ENCODE peak calls at places on chromosomes 6 and 20, in nine cellular contexts. V, Y, R, I, W, D, P, M and O are unnamed samples. For H3K9me3, the result is how much of the 10 kb centered on the place peaks cover.

GRCh38 chr6:166596741-166597507 is 10.4 kb upstream of the RAMACL start:
- DNase-seq in I (no peak), W (no peak), R (no peak), V (no peak), M (no peak), D (no peak), P (no peak), Y (no peak), O (no peak)

GRCh38 chr20:558117-558516 is 14.5 kb upstream of the CSNK2A1 start:
- DNase-seq in R (no peak), W (no peak), V (no peak), M (no peak), D (no peak), Y (no peak), I (no peak), P (no peak), O (no peak)

GRCh38 chr6:67121115-67121514 is 1414.1 kb upstream of the EYS start:
- DNase-seq in M (no peak), P (no peak), W (no peak), Y (no peak), I (no peak), D (no peak), V (no peak), R (no peak), O (no peak)

GRCh38 chr6:117264487-117265424 is 602 bp upstream of the VGLL2 start:
- DNase-seq in P (no peak), W (no peak), V (no peak), Y (no peak), I (peak), M (no peak), R (no peak), D (no peak), O (no peak)

GRCh38 chr20:37534401-37535157 is 6.9 kb upstream of the BLCAP start:
- DNase-seq in M (no peak), R (peak), W (peak), D (no peak), V (peak), P (peak), I (peak), Y (peak), O (peak)

GRCh38 chr6:44453146-44453545 is 65.6 kb downstream of the CDC5L start:
- DNase-seq in D (no peak), M (no peak), P (no peak), R (no peak), Y (no peak), W (peak), I (no peak), V (no peak), O (no peak)

GRCh38 chr20:47654370-47654769 is 130.9 kb downstream of the SULF2 start:
- DNase-seq in V (no peak), R (no peak), I (no peak), M (no peak), W (no peak), P (no peak), D (no peak), Y (no peak), O (no peak)

GRCh38 chr20:5710551-5710950 is 39.6 kb upstream of the SHLD1 start:
- DNase-seq in P (no peak), D (no peak), R (no peak), W (no peak), Y (no peak), M (no peak), I (no peak), V (no peak), O (no peak)

GRCh38 chr6:109867009-109867969 is 110.8 kb upstream of the GPR6 start:
- DNase-seq in R (no peak), M (no peak), Y (no peak), W (peak), P (peak), I (no peak), D (no peak), V (no peak), O (no peak)

GRCh38 chr6:137878810-137879285 is 11.8 kb downstream of the TNFAIP3 start:
- DNase-seq in Y (no peak), M (peak), P (no peak), D (no peak), W (no peak), R (no peak), I (no peak), V (no peak), O (peak)

GRCh38 chr20:31569163-31570020 is 35.7 kb upstream of the ID1 start:
- DNase-seq in Y (peak), P (peak), M (peak), V (peak), I (peak), W (peak), D (peak), R (peak), O (peak)

GRCh38 chr20:46406986-46407670 is 713 bp upstream of the ELMO2 start:
- DNase-seq in I (peak), R (peak), M (peak), V (no peak), P (peak), W (peak), D (peak), Y (peak), O (peak)

GRCh38 chr6:44805239-44805849 is 417.8 kb downstream of the CDC5L start:
- DNase-seq in Y (no peak), P (no peak), M (no peak), W (peak), V (no peak), R (no peak), I (peak), D (no peak), O (no peak)

GRCh38 chr6:53662457-53662856 is 3.1 kb downstream of the KLHL31 start:
- DNase-seq in R (no peak), Y (no peak), D (no peak), M (no peak), I (no peak), W (no peak), P (no peak), V (no peak), O (no peak)

GRCh38 chr6:74459260-74459659 is 746.6 kb downstream of the COL12A1 start:
- DNase-seq in I (no peak), W (peak), P (no peak), V (no peak), Y (no peak), D (no peak), R (peak), M (no peak), O (no peak)

GRCh38 chr20:34536798-34537394 is 20.7 kb downstream of the DYNLRB1 start:
- DNase-seq in V (peak), P (peak), Y (peak), M (no peak), W (no peak), I (no peak), D (no peak), R (peak), O (peak)

GRCh38 chr6:3176562-3177355 is 19.4 kb upstream of the TUBB2A start:
- DNase-seq in M (no peak), I (peak), Y (peak), R (peak), V (no peak), W (peak), P (no peak), D (no peak), O (no peak)

GRCh38 chr20:49320460-49320859 is 42.6 kb upstream of the ZNFX1 start:
- DNase-seq in Y (no peak), R (peak), P (no peak), I (peak), V (peak), W (peak), D (no peak), M (no peak), O (no peak)

GRCh38 chr6:33589723-33590530 is 9.9 kb upstream of the BAK1 start:
- DNase-seq in V (no peak), R (peak), D (no peak), Y (peak), P (peak), M (no peak), W (peak), I (peak), O (peak)

GRCh38 chr6:170114956-170115855 is 175.7 kb downstream of the DLL1 start:
- DNase-seq in M (no peak), D (peak), P (peak), R (no peak), Y (no peak), V (no peak), I (no peak), W (no peak), O (no peak)

GRCh38 chr20:36686504-36686903 is 40.5 kb upstream of the SLA2 start:
- DNase-seq in I (no peak), P (no peak), M (no peak), V (no peak), R (no peak), W (no peak), D (no peak), Y (no peak), O (no peak)

GRCh38 chr6:99146716-99147115 is 199.0 kb upstream of the FBXL4 start:
- DNase-seq in P (no peak), W (no peak), D (no peak), M (no peak), R (no peak), V (no peak), Y (no peak), I (no peak), O (no peak)

GRCh38 chr20:45727044-45727443 is 4.9 kb downstream of the SPINT4 start:
- DNase-seq in I (peak), V (no peak), M (no peak), D (no peak), P (no peak), W (no peak), Y (no peak), R (no peak), O (no peak)

GRCh38 chr6:148431840-148432239 is 89.2 kb downstream of the SASH1 start:
- DNase-seq in W (no peak), R (no peak), P (no peak), M (no peak), V (no peak), Y (no peak), D (no peak), I (no peak), O (no peak)

GRCh38 chr6:149190228-149190831 is 127.2 kb upstream of the TAB2 start:
- DNase-seq in V (no peak), P (peak), Y (peak), D (no peak), I (peak), M (no peak), W (peak), R (peak), O (no peak)

GRCh38 chr6:24357336-24358218 is at the start of gene DCDC2:
- DNase-seq in W (no peak), R (peak), P (peak), Y (peak), M (no peak), D (no peak), V (no peak), I (peak), O (peak)

GRCh38 chr6:98324406-98324930 is 509.9 kb upstream of the POU3F2 start:
- DNase-seq in V (no peak), R (no peak), W (no peak), I (peak), P (no peak), D (no peak), Y (no peak), M (no peak), O (no peak)

GRCh38 chr6:127550403-127550802 is 26.6 kb upstream of the C6orf58 start:
- DNase-seq in P (no peak), W (peak), M (no peak), I (peak), Y (no peak), R (no peak), V (no peak), D (no peak), O (no peak)

GRCh38 chr6:150560004-150560883 is 39.4 kb upstream of the PLEKHG1 start:
- DNase-seq in Y (no peak), V (no peak), R (no peak), W (no peak), I (no peak), P (no peak), D (no peak), M (no peak), O (no peak)

GRCh38 chr6:143333749-143334520 is 116.6 kb downstream of the ADAT2 start:
- DNase-seq in M (no peak), Y (no peak), I (no peak), W (no peak), V (no peak), P (no peak), D (no peak), R (no peak), O (no peak)

GRCh38 chr6:15751721-15752350 is 89.0 kb upstream of the DTNBP1 start:
- DNase-seq in W (no peak), I (no peak), Y (no peak), R (no peak), V (no peak), P (no peak), D (no peak), M (no peak), O (no peak)

DNA sequence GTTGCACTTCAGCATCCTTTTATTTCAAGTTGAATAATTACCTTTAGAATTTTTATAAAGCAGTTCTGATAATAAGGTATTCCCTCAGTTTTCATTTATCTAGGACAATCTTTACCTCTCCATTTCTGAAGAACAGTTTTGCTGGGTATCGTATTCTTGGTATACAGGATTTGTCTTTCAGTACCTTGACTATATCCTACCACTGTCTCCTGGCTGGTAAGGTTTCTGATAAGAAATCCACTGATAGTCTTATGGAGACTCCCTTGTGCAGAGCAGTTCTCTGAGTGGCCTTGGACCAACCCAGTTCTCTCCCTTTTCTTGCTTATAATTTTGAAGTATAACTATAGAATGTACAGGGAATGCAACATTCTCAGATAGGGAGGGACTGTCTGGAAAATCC is 51.3 kb upstream of the SAMD3 start:
- DNase-seq in V (no peak), W (no peak), D (no peak), P (no peak), Y (no peak), R (no peak), M (no peak), I (no peak), O (no peak)
- H3K9me3 ChIP-seq in V (under half), W (under half), D (under half), P (under half), Y (under half), R (under half), M (under half), I (under half), O (under half)

DNA sequence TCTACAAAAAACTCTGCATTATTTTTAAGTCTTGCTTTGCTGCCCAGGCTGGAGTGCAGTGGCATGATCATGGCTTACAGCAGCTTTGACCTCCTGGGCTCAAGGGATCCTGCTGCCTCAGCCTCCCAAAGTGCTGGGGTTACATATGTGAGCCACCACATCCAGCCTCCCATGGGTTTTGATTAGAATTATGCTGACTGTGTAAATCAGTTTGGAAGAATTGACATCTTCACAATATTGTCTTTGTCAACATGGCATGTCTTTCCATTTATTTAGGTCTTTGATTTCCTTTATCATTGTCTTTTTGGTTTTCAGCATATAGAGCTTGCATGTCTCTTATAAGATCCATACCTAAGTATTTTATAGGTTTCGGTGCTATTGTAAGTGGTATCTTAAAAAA is 13.2 kb upstream of the APCDD1L start:
- DNase-seq in V (no peak), D (no peak), W (no peak), M (no peak), I (no peak), P (no peak), R (no peak), Y (no peak), O (no peak)
- H3K9me3 ChIP-seq in V (under half), D (under half), W (under half), M (under half), I (under half), P (under half), R (under half), Y (under half), O (under half)

GRCh38 chr6:4822476-4822875 is 46.3 kb downstream of the CDYL start:
- DNase-seq in I (no peak), M (no peak), W (no peak), D (no peak), Y (no peak), R (no peak), V (no peak), P (no peak), O (no peak)
- H3K9me3 ChIP-seq in I (under half), M (under half), W (under half), D (under half), Y (under half), R (under half), V (under half), P (under half), O (under half)

GRCh38 chr20:59636791-59637370 is 32.5 kb downstream of the PHACTR3 start:
- DNase-seq in M (no peak), V (no peak), R (no peak), I (no peak), Y (no peak), P (no peak), W (no peak), D (no peak), O (no peak)
- H3K9me3 ChIP-seq in M (under half), V (under half), R (under half), I (under half), Y (under half), P (under half), W (under half), D (under half), O (under half)

GRCh38 chr20:56175884-56176283 is 72.6 kb upstream of the MC3R start:
- DNase-seq in M (no peak), R (no peak), W (no peak), I (no peak), V (no peak), Y (no peak), P (no peak), D (no peak), O (no peak)

GRCh38 chr20:56179051-56179450 is 69.5 kb upstream of the MC3R start:
- DNase-seq in I (no peak), Y (no peak), R (no peak), D (no peak), P (no peak), V (no peak), M (no peak), W (no peak), O (no peak)

GRCh38 chr20:56174416-56174815 is 74.1 kb upstream of the MC3R start:
- DNase-seq in V (no peak), I (no peak), W (no peak), Y (no peak), R (peak), P (no peak), M (no peak), D (no peak), O (no peak)

GRCh38 chr20:56181593-56181992 is 66.9 kb upstream of the MC3R start:
- DNase-seq in R (no peak), M (no peak), P (no peak), Y (no peak), D (no peak), W (no peak), I (no peak), V (no peak), O (no peak)

GRCh38 chr20:56178219-56178618 is 70.3 kb upstream of the MC3R start:
- DNase-seq in M (no peak), D (no peak), P (no peak), V (no peak), Y (no peak), W (no peak), R (no peak), I (no peak), O (no peak)
- H3K9me3 ChIP-seq in M (under half), D (under half), P (under half), V (under half), Y (under half), W (under half), R (under half), I (under half), O (under half)

DNA sequence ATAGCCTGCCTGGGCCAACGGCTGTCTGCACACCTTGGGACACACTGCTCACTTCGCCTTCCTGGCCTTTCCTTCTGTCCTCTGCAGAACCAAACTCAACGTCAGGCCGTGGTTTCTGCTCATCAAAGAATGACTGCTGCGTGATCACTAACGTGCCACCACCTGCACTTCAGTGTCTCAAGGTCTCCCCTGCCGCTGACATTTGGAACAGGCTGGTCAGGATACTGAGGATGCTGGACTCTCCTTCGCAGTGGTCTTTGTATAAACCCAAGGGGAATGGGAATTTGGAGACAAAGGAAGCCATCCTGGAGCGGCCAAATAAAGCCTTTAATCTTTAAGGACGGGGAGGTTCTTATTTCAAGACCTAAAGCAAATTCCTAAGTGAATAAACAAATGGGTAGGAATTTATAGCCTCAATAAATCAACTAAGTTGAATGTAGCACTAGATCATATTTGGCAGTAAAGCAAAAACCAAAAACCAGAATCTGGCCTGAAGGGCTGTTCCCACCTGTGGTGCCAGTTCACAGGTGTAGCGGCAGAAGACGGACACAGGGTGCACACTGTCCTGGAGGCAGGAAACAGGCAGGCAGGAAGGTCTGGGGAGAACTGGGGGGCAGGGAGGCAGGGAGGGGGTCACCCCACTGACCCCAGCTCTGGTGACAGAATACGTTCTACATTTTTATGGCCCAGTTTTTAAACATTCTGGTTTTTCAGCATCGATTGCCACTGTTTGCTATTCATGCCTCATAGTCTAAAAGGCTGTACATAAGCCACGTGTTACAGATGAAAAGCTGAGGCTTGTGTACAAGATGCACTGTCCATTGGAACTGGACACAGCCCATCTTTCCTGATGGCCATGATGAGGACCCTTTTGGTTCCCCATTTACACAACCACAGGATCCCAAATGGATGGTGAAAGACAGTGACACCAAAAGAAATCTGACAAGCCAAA is 36.6 kb downstream of the ABHD12 start:
- DNase-seq in Y (no peak), R (no peak), I (no peak), V (peak), P (peak), M (no peak), D (no peak), W (no peak), O (no peak)
- H3K9me3 ChIP-seq in Y (under half), R (under half), I (under half), V (under half), P (under half), M (under half), D (under half), W (under half), O (under half)

GRCh38 chr20:60295214-60295613 is 337.0 kb downstream of the CDH26 start:
- DNase-seq in R (no peak), Y (no peak), V (no peak), W (no peak), I (no peak), M (no peak), P (no peak), D (no peak), O (no peak)

GRCh38 chr20:60294627-60295026 is 336.4 kb downstream of the CDH26 start:
- DNase-seq in M (no peak), Y (peak), V (no peak), W (no peak), R (no peak), P (no peak), I (no peak), D (no peak), O (no peak)

GRCh38 chr20:60297649-60298048 is 339.4 kb downstream of the CDH26 start:
- DNase-seq in V (no peak), P (no peak), W (no peak), M (no peak), Y (no peak), R (no peak), D (no peak), I (no peak), O (no peak)

DNA sequence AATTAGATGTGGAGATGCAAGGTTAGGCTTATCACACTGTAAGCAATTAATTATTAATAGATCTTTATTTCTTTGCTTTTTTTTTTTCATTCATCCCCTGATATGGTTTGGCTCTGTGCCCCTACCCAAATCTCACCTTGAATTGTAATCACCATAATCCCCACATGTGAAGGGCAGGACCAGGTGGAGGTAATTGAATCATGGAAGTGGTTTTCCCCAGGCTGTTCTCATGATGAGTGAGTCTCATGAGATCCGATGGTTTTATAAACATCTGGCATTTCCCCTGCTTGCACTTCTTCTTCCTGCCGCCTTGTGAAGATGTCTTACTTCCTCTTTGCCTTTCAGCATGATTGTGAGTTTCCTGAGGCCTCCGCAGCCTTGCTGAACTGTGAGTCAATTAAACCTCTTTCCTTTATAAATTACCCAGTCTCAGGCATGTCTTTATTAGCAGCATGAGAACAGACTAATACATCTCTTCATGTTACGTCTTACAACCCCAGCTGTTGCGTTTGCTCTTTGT is 333.8 kb downstream of the CDH26 start:
- DNase-seq in I (no peak), D (no peak), R (no peak), M (no peak), P (no peak), V (no peak), Y (no peak), W (no peak), O (no peak)
- H3K9me3 ChIP-seq in I (under half), D (under half), R (half or more), M (under half), P (under half), V (under half), Y (under half), W (under half), O (under half)

GRCh38 chr6:76162811-76163210 is 90.3 kb upstream of the IMPG1 start:
- DNase-seq in D (no peak), Y (no peak), R (no peak), P (no peak), M (no peak), V (no peak), I (no peak), W (no peak), O (no peak)
- H3K9me3 ChIP-seq in D (under half), Y (under half), R (half or more), P (under half), M (under half), V (under half), I (under half), W (under half), O (under half)